ENCODE peak calls at places on chromosomes 16 and 17, in seven cellular contexts. U, W, H, K, B, Z and X are unnamed samples.

GRCh38 chr17:38339891-38340290 is 3.9 kb downstream of the GPR179 start:
- DNase-seq in B (no peak), Z (no peak), U (no peak), K (peak; percentile 41), H (no peak), W (peak; percentile 74), X (no peak)

GRCh38 chr16:8510160-8510559 is 80.2 kb downstream of the TMEM114 start:
- DNase-seq in B (no peak), K (no peak), U (no peak), Z (no peak), H (no peak), W (no peak), X (no peak)

GRCh38 chr17:49316889-49317288 is 45.2 kb downstream of the ZNF652 start:
- DNase-seq in W (peak; percentile 37), Z (no peak), K (no peak), H (no peak), U (no peak), B (no peak), X (peak; percentile 36)

GRCh38 chr17:81707725-81708646 is 4.1 kb upstream of the SLC25A10 start:
- DNase-seq in K (no peak), U (no peak), W (no peak), B (no peak), Z (no peak), H (no peak), X (no peak)

GRCh38 chr16:67393790-67394270 is 532 bp upstream of the TPPP3 start:
- DNase-seq in Z (peak; percentile 39), W (no peak), H (no peak), K (no peak), B (no peak), U (no peak), X (peak; percentile 60)

GRCh38 chr17:39774043-39774442 is 36.3 kb downstream of the GRB7 start:
- DNase-seq in K (no peak), Z (no peak), B (no peak), W (no peak), H (no peak), U (no peak), X (peak; percentile 24)

GRCh38 chr16:65833171-65833871 is 533.2 kb upstream of the CDH5 start:
- DNase-seq in Z (no peak), U (no peak), W (no peak), H (no peak), B (no peak), K (peak; percentile 95), X (no peak)

GRCh38 chr16:49473131-49473530 is 99.5 kb downstream of the C16orf78 start:
- DNase-seq in Z (peak; percentile 17), U (no peak), K (no peak), W (no peak), H (no peak), B (no peak), X (no peak)

GRCh38 chr17:34556951-34557350 is 22.4 kb upstream of the TMEM132E start:
- DNase-seq in H (no peak), W (no peak), U (no peak), K (no peak), Z (no peak), B (no peak), X (no peak)

GRCh38 chr17:69733171-69734014 is 318.9 kb downstream of the MAP2K6 start:
- DNase-seq in Z (no peak), W (peak; percentile 95), K (peak; percentile 87), H (peak; percentile 26), B (peak; percentile 22), U (no peak), X (peak; percentile 33)

GRCh38 chr17:45103269-45103795 is 29.0 kb downstream of the PLCD3 start:
- DNase-seq in K (no peak), H (no peak), W (no peak), B (peak; percentile 53), Z (no peak), U (no peak), X (no peak)

GRCh38 chr16:4724661-4725270 is 9.3 kb downstream of the ANKS3 start:
- DNase-seq in B (no peak), U (no peak), K (no peak), H (no peak), W (no peak), Z (no peak), X (no peak)

GRCh38 chr16:22098538-22099255 is 6.4 kb downstream of the VWA3A start:
- DNase-seq in H (peak; percentile 66), U (peak; percentile 80), W (peak; percentile 52), K (peak; percentile 65), Z (no peak), B (no peak), X (peak; percentile 84)

GRCh38 chr16:22677024-22677830 is 136.7 kb upstream of the HS3ST2 start:
- DNase-seq in U (no peak), H (no peak), B (no peak), Z (no peak), K (no peak), W (no peak), X (no peak)

GRCh38 chr17:76273435-76273921 is 8.3 kb downstream of the UBALD2 start:
- DNase-seq in W (no peak), B (no peak), Z (peak; percentile 47), K (no peak), U (no peak), H (no peak), X (no peak)

GRCh38 chr17:3843935-3844516 is 2.0 kb downstream of the NCBP3 start:
- DNase-seq in U (peak; percentile 66), Z (no peak), H (peak; percentile 78), K (peak; percentile 42), B (no peak), W (peak; percentile 67), X (peak; percentile 81)

GRCh38 chr17:28188841-28189263 is 130.1 kb upstream of the TMEM97 start:
- DNase-seq in W (peak; percentile 38), B (no peak), Z (no peak), K (no peak), H (no peak), U (no peak), X (no peak)

GRCh38 chr16:84782841-84783240 is 36.9 kb upstream of the CRISPLD2 start:
- DNase-seq in K (no peak), H (no peak), Z (no peak), W (no peak), U (no peak), B (no peak), X (no peak)

GRCh38 chr17:5237541-5238016 is 2.9 kb upstream of the SCIMP start:
- DNase-seq in U (peak; percentile 86), K (peak; percentile 66), Z (peak; percentile 72), H (peak; percentile 90), W (peak; percentile 73), B (peak; percentile 26), X (peak; percentile 88)

GRCh38 chr16:87297918-87298631 is 19.1 kb downstream of the C16orf95 start:
- DNase-seq in B (no peak), Z (no peak), U (peak; percentile 83), K (peak; percentile 32), H (no peak), W (peak; percentile 8), X (peak; percentile 69)

GRCh38 chr17:64259922-64260321 is 3.1 kb downstream of the TEX2 start:
- DNase-seq in K (peak; percentile 84), W (peak; percentile 33), U (no peak), H (no peak), B (no peak), Z (no peak), X (no peak)

GRCh38 chr17:79542718-79543117 is 68.1 kb downstream of the RBFOX3 start:
- DNase-seq in W (no peak), U (no peak), H (no peak), K (no peak), B (no peak), Z (no peak), X (no peak)

GRCh38 chr16:73781297-73781696 is 515.3 kb upstream of the PSMD7 start:
- DNase-seq in Z (no peak), B (no peak), U (no peak), K (no peak), H (no peak), W (no peak), X (no peak)

GRCh38 chr16:19118938-19119431 is 5.2 kb downstream of the ITPRIPL2 start:
- DNase-seq in U (no peak), H (peak; percentile 71), B (no peak), W (peak; percentile 83), Z (no peak), K (peak; percentile 94), X (no peak)

GRCh38 chr17:60817187-60817586 is 139.5 kb downstream of the BCAS3 start:
- DNase-seq in K (peak; percentile 92), U (no peak), H (peak; percentile 45), B (no peak), Z (no peak), W (peak; percentile 73), X (no peak)

GRCh38 chr16:53022374-53022773 is 30.3 kb downstream of the CHD9NB start:
- DNase-seq in W (peak; percentile 53), K (peak; percentile 66), B (no peak), H (peak; percentile 55), Z (no peak), U (peak; percentile 83), X (peak; percentile 75)